ENCODE peak calls at places on chromosomes 16 and 17, in seven cellular contexts. V is HAP-1; U is brain microvascular endothelial cell; J is left lung; A is upper lobe of right lung; T is naive thymus-derived CD4-positive, alpha-beta T cell; H is fibroblast of lung. M is an unnamed sample.

GRCh38 chr17:36937001-36937960 is at the start of gene LHX1:
- DNase-seq in V (peak), U (no peak), J (no peak), A (no peak), T (peak), H (no peak), M (peak)

GRCh38 chr17:45742251-45742650 is 41.9 kb upstream of the CRHR1 start:
- DNase-seq in V (no peak), U (no peak), J (no peak), A (no peak), T (no peak), H (no peak), M (no peak)

GRCh38 chr17:38877130-38877851 is 7.4 kb downstream of the LASP1 start:
- DNase-seq in V (no peak), U (no peak), J (no peak), A (no peak), T (peak), H (no peak), M (no peak)

GRCh38 chr16:86398622-86399021 is 111.7 kb upstream of the FOXF1 start:
- DNase-seq in V (no peak), U (peak), J (no peak), A (no peak), T (no peak), H (peak), M (no peak)

GRCh38 chr17:44539664-44540063 is 17.6 kb upstream of the FZD2 start:
- DNase-seq in V (no peak), U (no peak), J (no peak), A (no peak), T (no peak), H (no peak), M (no peak)

GRCh38 chr16:51442140-51442539 is 291.1 kb upstream of the SALL1 start:
- DNase-seq in V (peak), U (no peak), J (no peak), A (no peak), T (no peak), H (no peak), M (no peak)

GRCh38 chr17:33267279-33267790 is 25.8 kb downstream of the ASIC2 start:
- DNase-seq in V (no peak), U (peak), J (no peak), A (no peak), T (no peak), H (peak), M (no peak)

GRCh38 chr17:50046179-50046578 is 9.7 kb upstream of the ITGA3 start:
- DNase-seq in V (no peak), U (no peak), J (no peak), A (no peak), T (no peak), H (no peak), M (no peak)

GRCh38 chr17:67491009-67491677 is 114.1 kb downstream of the PITPNC1 start:
- DNase-seq in V (no peak), U (peak), J (peak), A (peak), T (no peak), H (peak), M (no peak)

GRCh38 chr16:73095885-73096341 is 48.0 kb upstream of the ZFHX3 start:
- DNase-seq in V (peak), U (no peak), J (no peak), A (no peak), T (no peak), H (no peak), M (no peak)

GRCh38 chr17:27473190-27473747 is 17.0 kb downstream of the KSR1 start:
- DNase-seq in V (no peak), U (no peak), J (no peak), A (peak), T (no peak), H (no peak), M (no peak)

GRCh38 chr17:78174332-78174869 is 6.0 kb downstream of the SYNGR2 start:
- DNase-seq in V (no peak), U (no peak), J (peak), A (peak), T (no peak), H (no peak), M (no peak)

GRCh38 chr16:31488630-31489564 is 6.0 kb downstream of the SLC5A2 start:
- DNase-seq in V (no peak), U (no peak), J (peak), A (no peak), T (no peak), H (no peak), M (no peak)

GRCh38 chr17:51793686-51794085 is 364.8 kb downstream of the CA10 start:
- DNase-seq in V (no peak), U (no peak), J (no peak), A (no peak), T (no peak), H (no peak), M (no peak)

GRCh38 chr17:66847704-66848103 is 12.8 kb downstream of the CACNG5 start:
- DNase-seq in V (no peak), U (no peak), J (no peak), A (no peak), T (no peak), H (no peak), M (no peak)

GRCh38 chr17:78247304-78247703 is 15.9 kb downstream of the TMEM235 start:
- DNase-seq in V (no peak), U (no peak), J (no peak), A (no peak), T (no peak), H (no peak), M (no peak)

GRCh38 chr17:63275318-63275967 is 170.7 kb downstream of the CYB561 start:
- DNase-seq in V (no peak), U (peak), J (no peak), A (no peak), T (no peak), H (peak), M (no peak)

GRCh38 chr17:28416703-28417311 is 10.8 kb upstream of the SLC46A1 start:
- DNase-seq in V (peak), U (peak), J (no peak), A (no peak), T (peak), H (peak), M (peak)

GRCh38 chr17:12041316-12041715 is 20.6 kb downstream of the MAP2K4 start:
- DNase-seq in V (no peak), U (peak), J (no peak), A (no peak), T (no peak), H (peak), M (no peak)

GRCh38 chr16:53915452-53916160 is 211.7 kb downstream of the FTO start:
- DNase-seq in V (no peak), U (no peak), J (no peak), A (no peak), T (no peak), H (no peak), M (no peak)

GRCh38 chr16:15672514-15673167 is 22.6 kb downstream of the NDE1 start:
- DNase-seq in V (peak), U (peak), J (peak), A (peak), T (peak), H (peak), M (peak)

GRCh38 chr17:70169707-70170597 is 620 bp downstream of the KCNJ2 start:
- DNase-seq in V (no peak), U (no peak), J (no peak), A (no peak), T (no peak), H (peak), M (no peak)

GRCh38 chr16:23131841-23132576 is 17.2 kb downstream of the USP31 start:
- DNase-seq in V (no peak), U (no peak), J (no peak), A (no peak), T (no peak), H (peak), M (no peak)

GRCh38 chr16:3027983-3028715 is 4.3 kb downstream of the THOC6 start:
- DNase-seq in V (peak), U (peak), J (peak), A (peak), T (peak), H (peak), M (peak)

GRCh38 chr17:67615011-67615561 is 102.7 kb upstream of the NOL11 start:
- DNase-seq in V (no peak), U (no peak), J (no peak), A (no peak), T (no peak), H (no peak), M (no peak)

GRCh38 chr17:47864791-47865216 is 13.8 kb upstream of the SP6 start:
- DNase-seq in V (no peak), U (no peak), J (no peak), A (no peak), T (no peak), H (no peak), M (no peak)

GRCh38 chr17:48970865-48971687 is 2.7 kb upstream of the GIP start:
- DNase-seq in V (no peak), U (no peak), J (no peak), A (peak), T (no peak), H (no peak), M (no peak)

GRCh38 chr16:50501986-50502615 is 46.1 kb upstream of the NKD1 start:
- DNase-seq in V (no peak), U (no peak), J (no peak), A (no peak), T (no peak), H (no peak), M (no peak)

GRCh38 chr16:48526058-48526957 is 83.7 kb downstream of the N4BP1 start:
- DNase-seq in V (no peak), U (no peak), J (no peak), A (peak), T (no peak), H (no peak), M (no peak)

GRCh38 chr17:65398036-65398787 is 163.2 kb downstream of the AXIN2 start:
- DNase-seq in V (no peak), U (no peak), J (no peak), A (no peak), T (no peak), H (no peak), M (no peak)

DNA sequence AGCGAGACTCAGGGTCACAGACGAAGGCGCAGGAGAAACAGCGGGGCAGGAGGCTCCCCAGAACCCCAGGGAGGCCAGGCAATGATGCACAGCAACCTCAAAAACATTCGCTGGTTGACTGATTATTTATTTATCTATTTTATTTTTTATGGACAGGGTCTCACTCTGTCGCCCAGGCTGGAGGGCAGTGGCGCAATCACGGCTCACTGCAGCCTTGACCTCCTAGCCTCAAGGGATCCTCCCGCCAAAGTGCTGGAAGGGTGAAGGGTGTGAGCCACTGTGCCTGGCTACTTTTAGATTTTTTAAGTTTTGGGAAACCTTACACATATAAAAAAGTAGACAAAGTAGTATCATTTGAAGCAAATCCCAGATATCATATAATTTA is 83.5 kb downstream of the ZNF778 start:
- DNase-seq in V (no peak), U (no peak), J (no peak), A (no peak), T (no peak), H (no peak), M (no peak)
- H3K4me3 ChIP-seq in V (no peak), U (no peak), J (no peak), A (no peak), T (no peak), H (no peak), M (no peak)

GRCh38 chr16:1300664-1301476 is 8.6 kb upstream of the UBE2I start:
- DNase-seq in V (peak), U (peak), J (peak), A (peak), T (peak), H (peak), M (peak)
- H3K4me3 ChIP-seq in V (peak), U (no peak), J (no peak), A (no peak), T (no peak), H (no peak), M (no peak)

GRCh38 chr16:21646091-21646490 is 6.3 kb downstream of the IGSF6 start:
- DNase-seq in V (no peak), U (peak), J (no peak), A (no peak), T (no peak), H (no peak), M (no peak)
- H3K4me3 ChIP-seq in V (no peak), U (no peak), J (no peak), A (peak), T (peak), H (no peak), M (peak)

DNA sequence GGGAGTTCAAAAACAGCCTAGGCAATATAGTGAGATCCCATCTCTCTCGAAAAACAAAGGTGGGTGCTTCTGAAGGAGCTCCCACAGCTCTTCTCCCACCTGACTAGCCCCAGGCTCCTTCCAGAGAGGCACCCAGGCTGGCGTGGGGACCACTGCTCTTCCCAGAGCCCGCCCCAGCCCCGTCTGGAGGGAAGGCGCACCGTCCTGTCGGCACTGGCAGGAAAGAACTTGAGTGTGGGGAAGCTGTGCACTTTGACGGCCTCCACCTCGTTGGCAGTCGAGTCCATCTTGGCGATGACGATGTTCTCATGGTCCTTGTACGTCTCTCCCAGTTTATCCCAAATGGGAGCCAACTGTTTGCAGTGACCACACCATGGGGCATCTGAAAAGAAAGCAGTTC is 10.5 kb upstream of the PPP1R27 start:
- DNase-seq in V (no peak), U (no peak), J (no peak), A (no peak), T (no peak), H (no peak), M (no peak)
- H3K4me3 ChIP-seq in V (no peak), U (no peak), J (no peak), A (no peak), T (no peak), H (no peak), M (no peak)

GRCh38 chr17:79538291-79538690 is 72.6 kb downstream of the RBFOX3 start:
- DNase-seq in V (no peak), U (no peak), J (no peak), A (no peak), T (no peak), H (no peak), M (no peak)

GRCh38 chr17:79536212-79536840 is 74.5 kb downstream of the RBFOX3 start:
- DNase-seq in V (no peak), U (no peak), J (peak), A (no peak), T (no peak), H (no peak), M (no peak)

GRCh38 chr17:79535728-79536025 is 75.2 kb downstream of the RBFOX3 start:
- DNase-seq in V (no peak), U (no peak), J (no peak), A (no peak), T (no peak), H (no peak), M (no peak)

GRCh38 chr17:79537061-79537460 is 73.8 kb downstream of the RBFOX3 start:
- DNase-seq in V (no peak), U (no peak), J (peak), A (no peak), T (no peak), H (no peak), M (no peak)

GRCh38 chr17:79537686-79538085 is 73.2 kb downstream of the RBFOX3 start:
- DNase-seq in V (no peak), U (no peak), J (peak), A (no peak), T (no peak), H (no peak), M (no peak)
- H3K4me3 ChIP-seq in V (no peak), U (no peak), J (no peak), A (no peak), T (no peak), H (no peak), M (no peak)

GRCh38 chr17:2396192-2396567 is 4.7 kb downstream of the MNT start:
- DNase-seq in V (no peak), U (no peak), J (no peak), A (peak), T (no peak), H (no peak), M (no peak)
- H3K4me3 ChIP-seq in V (peak), U (peak), J (peak), A (peak), T (no peak), H (peak), M (no peak)